ENCODE peak calls at places on chromosome 12, in four cellular contexts. B, F, R and J are unnamed samples.

GRCh38 chr12:20272801-20273200 is 95.5 kb upstream of the PDE3A start:
- DNase-seq in B (no peak), F (no peak), R (no peak), J (no peak)

GRCh38 chr12:6699259-6699988 is 1.2 kb downstream of the PIANP start:
- DNase-seq in F (no peak), R (no peak), B (no peak), J (no peak)

GRCh38 chr12:124709722-124710656 is 142.6 kb upstream of the NCOR2 start:
- DNase-seq in F (peak; percentile 51), R (no peak), B (no peak), J (no peak)

GRCh38 chr12:60262378-60262777 is 666.5 kb downstream of the SLC16A7 start:
- DNase-seq in B (no peak), R (no peak), F (no peak), J (no peak)

GRCh38 chr12:106481246-106481645 is 101.6 kb upstream of the RFX4 start:
- DNase-seq in B (no peak), F (no peak), R (no peak), J (no peak)

GRCh38 chr12:122005252-122005651 is 16.4 kb upstream of the BCL7A start:
- DNase-seq in B (no peak), R (no peak), F (no peak), J (no peak)

GRCh38 chr12:116318738-116319050 is 41.2 kb upstream of the MED13L start:
- DNase-seq in F (no peak), B (no peak), R (no peak), J (no peak)

GRCh38 chr12:6039894-6040601 is 84.4 kb downstream of the VWF start:
- DNase-seq in R (peak; percentile 49), F (peak; percentile 54), B (peak; percentile 49), J (no peak)

GRCh38 chr12:131865196-131865875 is 29.1 kb upstream of the ULK1 start:
- DNase-seq in R (no peak), B (no peak), F (no peak), J (no peak)

GRCh38 chr12:29547151-29547561 is 49.7 kb upstream of the OVCH1 start:
- DNase-seq in B (no peak), F (no peak), R (peak; percentile 67), J (no peak)

GRCh38 chr12:116674643-116675183 is 63.2 kb downstream of the SPRING1 start:
- DNase-seq in B (no peak), R (no peak), F (no peak), J (no peak)

GRCh38 chr12:3962661-3963483 is 89.7 kb upstream of the PARP11 start:
- DNase-seq in B (no peak), F (no peak), R (no peak), J (no peak)

DNA sequence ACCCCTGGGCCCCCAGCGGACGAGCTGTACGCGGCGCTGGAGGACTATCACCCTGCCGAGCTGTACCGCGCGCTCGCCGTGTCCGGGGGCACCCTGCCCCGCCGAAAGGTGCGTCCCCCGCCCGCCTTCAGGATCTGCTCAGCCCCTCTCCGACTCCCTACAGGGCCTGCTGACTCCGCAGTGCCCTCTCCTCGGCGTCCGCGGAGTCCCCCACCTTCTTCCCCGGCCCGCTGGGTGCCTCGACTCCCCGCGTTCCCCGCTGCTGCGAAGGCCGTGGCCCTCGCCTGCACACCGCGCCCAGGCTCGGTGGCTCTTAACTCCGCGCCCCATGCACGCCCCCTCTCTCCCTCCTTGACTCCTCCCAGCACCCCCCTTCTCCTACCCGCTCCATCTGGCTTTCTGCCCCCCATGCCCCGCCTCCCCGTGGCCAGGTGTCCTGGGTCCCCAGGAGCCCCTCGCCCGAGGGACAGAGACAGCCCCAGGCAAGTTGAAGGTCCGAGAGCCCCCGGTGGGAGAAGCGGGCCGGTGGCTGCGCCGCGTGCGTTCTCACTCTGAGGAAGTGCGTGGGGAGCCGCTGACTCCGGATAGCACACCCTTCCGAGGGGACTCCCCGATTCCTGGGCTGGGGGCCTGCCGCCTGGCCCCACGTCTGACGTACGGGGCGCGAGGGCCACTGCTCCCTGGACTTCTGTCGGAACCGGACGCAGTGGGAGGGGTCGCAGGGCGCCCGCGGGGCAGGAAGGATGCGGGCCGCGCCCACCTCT is 594 bp downstream of the TAMALIN start:
- DNase-seq in F (peak; percentile 78), R (no peak), B (peak; percentile 50), J (no peak)
- H3K4me3 ChIP-seq in F (peak overlapping the region; percentile 86), R (peak overlapping the region; percentile 65), B (peak overlapping the region; percentile 58), J (peak overlapping the region; percentile 62)

GRCh38 chr12:48973992-48974673 is 2.6 kb upstream of the WNT10B start:
- DNase-seq in R (no peak), B (no peak), F (peak; percentile 58), J (no peak)
- TF ChIP-seq CTCF in R (peak; percentile 52), B (peak; percentile 71), F (no peak), J (peak; percentile 88)

DNA sequence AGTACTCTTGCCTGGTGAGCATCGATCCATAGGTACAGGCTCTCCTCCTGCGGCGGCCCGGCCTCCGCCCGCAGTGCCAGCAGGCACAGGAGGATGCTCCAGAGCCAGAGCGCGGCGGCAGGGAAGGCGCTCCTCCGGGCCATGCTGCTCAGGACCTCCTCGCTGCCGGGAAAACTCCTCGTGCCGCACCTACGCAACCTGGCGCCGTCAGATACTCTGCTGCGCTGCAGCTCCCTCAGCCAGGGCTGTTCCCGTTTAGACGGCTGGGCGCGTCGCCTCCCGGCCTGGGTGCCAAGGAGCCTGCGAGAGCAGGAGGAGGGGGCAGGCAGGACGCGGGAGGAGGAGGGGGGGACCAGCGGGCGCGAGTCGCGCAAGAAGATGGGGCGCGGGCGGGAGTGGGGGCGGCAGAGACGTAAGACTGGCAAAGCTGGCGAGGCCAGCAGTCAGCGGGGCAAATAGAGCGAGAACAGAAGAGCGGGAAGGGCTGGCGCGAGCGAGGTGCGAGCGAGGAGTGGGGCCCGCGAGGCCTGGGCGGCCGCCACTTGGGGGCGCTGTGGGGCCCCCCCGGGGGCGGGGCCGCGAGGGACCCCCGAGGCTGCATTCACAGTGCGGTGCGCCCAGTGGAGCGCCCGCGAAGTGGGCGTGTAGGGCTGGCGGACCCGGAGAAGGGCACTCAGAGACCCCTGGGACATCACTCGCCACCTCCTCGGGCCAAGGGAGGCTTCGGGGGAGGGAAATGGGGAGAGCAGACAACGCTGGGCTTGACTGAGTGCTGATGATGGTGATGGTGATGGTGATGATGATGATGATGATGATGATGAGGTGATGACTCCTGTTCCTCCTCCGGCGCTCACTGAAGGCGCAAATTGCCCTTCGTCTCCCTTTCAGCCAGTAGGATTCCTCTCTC is at the start of gene WIF1:
- DNase-seq in B (peak; percentile 19), R (no peak), F (no peak), J (no peak)
- H3K4me3 ChIP-seq in B (peak within 1 kb of the TSS; percentile 13), R (peak within 1 kb of the TSS; percentile 28), F (peak within 1 kb of the TSS; percentile 12), J (peak within 1 kb of the TSS; percentile 36)

GRCh38 chr12:14920475-14921126 is 17.7 kb downstream of the ERP27 start:
- DNase-seq in B (no peak), R (no peak), F (no peak), J (no peak)

GRCh38 chr12:14927267-14927666 is 11.1 kb downstream of the ERP27 start:
- DNase-seq in B (no peak), F (no peak), R (no peak), J (no peak)

GRCh38 chr12:14921218-14921617 is 17.1 kb downstream of the ERP27 start:
- DNase-seq in B (no peak), R (no peak), F (no peak), J (no peak)

GRCh38 chr12:14923944-14924343 is 14.4 kb downstream of the ERP27 start:
- DNase-seq in F (no peak), R (no peak), B (no peak), J (no peak)

GRCh38 chr12:14924541-14924940 is 13.8 kb downstream of the ERP27 start:
- DNase-seq in F (no peak), R (no peak), B (no peak), J (no peak)
- TF ChIP-seq CTCF in F (no peak), R (no peak), B (no peak), J (no peak)

DNA sequence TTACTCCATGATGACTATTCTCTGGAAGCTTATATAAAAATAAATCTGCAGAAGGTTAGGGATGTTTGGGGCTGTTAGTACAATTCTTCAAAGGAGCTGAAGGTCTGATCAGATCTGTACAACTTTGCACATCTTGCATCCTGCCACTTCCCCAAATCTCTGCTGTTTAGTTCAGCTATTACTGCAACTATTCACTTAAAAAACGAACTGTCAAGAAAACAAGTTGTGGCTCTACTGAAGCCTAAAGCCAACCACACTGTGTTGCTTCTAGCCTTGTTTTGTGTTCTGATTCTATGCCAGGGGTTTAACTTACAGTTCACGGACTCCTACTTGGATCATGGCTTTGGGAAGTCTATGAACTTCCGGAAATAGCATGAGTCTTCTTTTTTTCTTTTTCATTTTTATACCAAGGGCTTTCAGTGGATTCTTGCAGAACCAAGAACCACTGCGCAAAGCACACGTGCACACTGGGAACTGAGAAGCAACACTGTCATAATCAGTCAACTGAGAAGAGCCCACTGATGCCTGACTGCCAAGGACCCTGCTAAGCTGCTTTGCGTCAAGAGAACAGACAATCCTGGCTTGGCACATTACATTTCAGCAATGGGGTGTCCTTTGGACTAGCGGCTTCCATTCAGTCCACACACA is 66.3 kb upstream of the EEA1 start:
- DNase-seq in F (no peak), B (no peak), R (no peak), J (no peak)
- H3K4me3 ChIP-seq in F (no peak overlapping the region), B (no peak overlapping the region), R (no peak overlapping the region), J (no peak overlapping the region)